ENCODE peak calls at places on chromosomes 6 and 20, in seven cellular contexts. P, X, N, U, G, J and W are unnamed samples.

GRCh38 chr6:53679446-53679933 is 13.9 kb upstream of the KLHL31 start:
- DNase-seq in P (peak; percentile 43), X (peak; percentile 26), N (peak; percentile 55), U (no peak), G (no peak), J (peak; percentile 35), W (peak; percentile 51)

GRCh38 chr6:106563614-106564013 is 65.7 kb downstream of the RTN4IP1 start:
- DNase-seq in P (no peak), X (no peak), N (no peak), U (no peak), G (no peak), J (no peak), W (no peak)

GRCh38 chr20:24763386-24764026 is 185.6 kb upstream of the CST7 start:
- DNase-seq in P (no peak), X (no peak), N (no peak), U (no peak), G (no peak), J (no peak), W (no peak)

GRCh38 chr6:133880006-133880405 is 8.9 kb upstream of the TCF21 start:
- DNase-seq in P (no peak), X (no peak), N (no peak), U (no peak), G (no peak), J (no peak), W (no peak)

GRCh38 chr6:143759666-143760065 is 81.9 kb downstream of the PHACTR2 start:
- DNase-seq in P (no peak), X (no peak), N (peak; percentile 4), U (no peak), G (no peak), J (no peak), W (no peak)

GRCh38 chr6:14619419-14619781 is 501.8 kb downstream of the CD83 start:
- DNase-seq in P (no peak), X (no peak), N (no peak), U (no peak), G (no peak), J (no peak), W (no peak)

GRCh38 chr20:50484271-50484976 is 25.8 kb upstream of the PTPN1 start:
- DNase-seq in P (no peak), X (no peak), N (no peak), U (no peak), G (no peak), J (no peak), W (no peak)

GRCh38 chr6:112183271-112183671 is 71.1 kb downstream of the LAMA4 start:
- DNase-seq in P (no peak), X (no peak), N (no peak), U (no peak), G (no peak), J (no peak), W (no peak)

GRCh38 chr6:116945809-116946208 is 68.8 kb downstream of the RFX6 start:
- DNase-seq in P (no peak), X (peak; percentile 32), N (peak; percentile 6), U (no peak), G (no peak), J (no peak), W (no peak)

GRCh38 chr20:41329435-41330342 is 10.9 kb upstream of the LPIN3 start:
- DNase-seq in P (no peak), X (peak; percentile 38), N (peak; percentile 100), U (peak; percentile 25), G (no peak), J (peak; percentile 94), W (peak; percentile 96)

GRCh38 chr6:47464052-47464451 is 13.5 kb upstream of the CD2AP start:
- DNase-seq in P (no peak), X (peak; percentile 24), N (no peak), U (no peak), G (no peak), J (peak; percentile 74), W (no peak)

GRCh38 chr20:63967330-63968135 is 2.2 kb downstream of the ZNF512B start:
- DNase-seq in P (no peak), X (no peak), N (no peak), U (no peak), G (no peak), J (no peak), W (no peak)

GRCh38 chr20:8853805-8854338 is 215.0 kb upstream of the PLCB4 start:
- DNase-seq in P (peak; percentile 61), X (peak; percentile 68), N (peak; percentile 86), U (no peak), G (no peak), J (peak; percentile 78), W (peak; percentile 89)

GRCh38 chr6:64932486-64932885 is 774.5 kb downstream of the EYS start:
- DNase-seq in P (no peak), X (peak; percentile 45), N (no peak), U (no peak), G (no peak), J (no peak), W (no peak)

GRCh38 chr20:15555913-15556312 is 1017.3 kb downstream of the KIF16B start:
- DNase-seq in P (no peak), X (no peak), N (no peak), U (no peak), G (no peak), J (no peak), W (no peak)

GRCh38 chr6:36241728-36242127 is 28.1 kb upstream of the PNPLA1 start:
- DNase-seq in P (no peak), X (no peak), N (no peak), U (no peak), G (no peak), J (no peak), W (no peak)

GRCh38 chr20:42204261-42204660 is 586.1 kb upstream of the CHD6 start:
- DNase-seq in P (no peak), X (no peak), N (no peak), U (no peak), G (no peak), J (no peak), W (peak; percentile 18)